ENCODE peak calls at places on chromosomes 13 and 19, in five cellular contexts. K is H1, J is prostate gland, M is breast epithelium, C is HCT116. L is an unnamed sample.

GRCh38 chr19:19110410-19111137 is 27.7 kb downstream of the TMEM161A start:
- DNase-seq in K (no peak), J (no peak), M (no peak), C (no peak), L (peak; percentile 72)

GRCh38 chr19:19053508-19054314 is 10.1 kb upstream of the SLC25A42 start:
- DNase-seq in K (peak; percentile 31), J (peak; percentile 37), M (no peak), C (peak; percentile 57), L (peak; percentile 79)

GRCh38 chr19:42121666-42122069 is 10.6 kb downstream of the POU2F2 start:
- DNase-seq in K (no peak), J (no peak), M (no peak), C (no peak), L (no peak)

GRCh38 chr13:32125746-32126145 is 94.2 kb downstream of the FRY start:
- DNase-seq in K (no peak), J (no peak), M (no peak), C (no peak), L (no peak)

GRCh38 chr19:3046621-3047306 is 15.5 kb downstream of the TLE5 start:
- DNase-seq in K (no peak), J (peak; percentile 65), M (no peak), C (no peak), L (no peak)

GRCh38 chr13:88800505-88800904 is 1129.3 kb downstream of the SLITRK5 start:
- DNase-seq in K (no peak), J (no peak), M (no peak), C (no peak), L (no peak)

GRCh38 chr19:44284968-44285367 is 19.9 kb downstream of the ZNF235 start:
- DNase-seq in K (no peak), J (no peak), M (no peak), C (no peak), L (no peak)

GRCh38 chr13:99307648-99308339 is 595 bp upstream of the GPR183 start:
- DNase-seq in K (no peak), J (no peak), M (no peak), C (no peak), L (no peak)

GRCh38 chr13:24267283-24267682 is 42.1 kb upstream of the C1QTNF9 start:
- DNase-seq in K (no peak), J (no peak), M (no peak), C (no peak), L (no peak)

GRCh38 chr13:48838193-48839000 is 137.3 kb upstream of the FNDC3A start:
- DNase-seq in K (no peak), J (no peak), M (no peak), C (no peak), L (no peak)

GRCh38 chr19:1770866-1771576 is 17.7 kb downstream of the ONECUT3 start:
- DNase-seq in K (no peak), J (no peak), M (no peak), C (no peak), L (no peak)

GRCh38 chr13:28753946-28754345 is 35.2 kb upstream of the SLC46A3 start:
- DNase-seq in K (no peak), J (no peak), M (no peak), C (no peak), L (no peak)

GRCh38 chr19:49518033-49518432 is 5.6 kb downstream of the FCGRT start:
- DNase-seq in K (no peak), J (no peak), M (no peak), C (no peak), L (no peak)

GRCh38 chr13:110294624-110295023 is 12.3 kb downstream of the COL4A1 start:
- DNase-seq in K (no peak), J (no peak), M (no peak), C (no peak), L (no peak)

GRCh38 chr13:110298566-110299321 is 8.2 kb downstream of the COL4A1 start:
- DNase-seq in K (no peak), J (no peak), M (no peak), C (no peak), L (no peak)

GRCh38 chr13:110298221-110298565 is 8.8 kb downstream of the COL4A1 start:
- DNase-seq in K (no peak), J (no peak), M (no peak), C (no peak), L (no peak)

GRCh38 chr13:110297771-110298170 is 9.2 kb downstream of the COL4A1 start:
- DNase-seq in K (no peak), J (no peak), M (no peak), C (no peak), L (no peak)

DNA sequence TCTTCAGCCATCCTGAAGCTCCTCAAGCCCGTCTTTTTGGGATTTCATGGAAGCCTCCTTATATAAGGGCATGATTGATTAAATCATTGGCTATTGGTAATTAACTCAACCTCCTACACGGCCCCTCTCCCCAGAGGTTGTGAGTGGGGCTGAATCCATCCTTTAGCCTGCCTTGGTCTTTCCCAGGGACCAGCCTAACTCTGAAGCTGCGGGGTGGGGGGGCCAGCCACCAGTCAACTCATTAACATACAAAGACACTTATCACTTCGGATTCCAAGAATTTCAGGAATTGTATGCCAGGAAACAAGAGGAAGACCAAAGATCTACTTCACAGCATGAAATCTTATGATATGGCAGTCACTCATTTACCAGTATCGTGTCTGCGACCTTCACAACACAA is 9.9 kb downstream of the COL4A1 start:
- DNase-seq in K (no peak), J (no peak), M (no peak), C (no peak), L (no peak)
- H3K36me3 ChIP-seq in K (no peaks in the 10 kb centered on the region), J (no peaks in the 10 kb centered on the region), M (no peaks in the 10 kb centered on the region), C (no peaks in the 10 kb centered on the region), L (no peaks in the 10 kb centered on the region)

GRCh38 chr13:45340422-45341033 is 455 bp downstream of the TPT1 start:
- DNase-seq in K (no peak), J (peak; percentile 91), M (peak; percentile 89), C (peak; percentile 58), L (peak; percentile 89)
- H3K36me3 ChIP-seq in K (peaks cover 41% of the 10 kb centered on the region), J (peaks cover 5% of the 10 kb centered on the region), M (no peaks in the 10 kb centered on the region), C (peaks cover 40% of the 10 kb centered on the region), L (peaks cover 52% of the 10 kb centered on the region)

DNA sequence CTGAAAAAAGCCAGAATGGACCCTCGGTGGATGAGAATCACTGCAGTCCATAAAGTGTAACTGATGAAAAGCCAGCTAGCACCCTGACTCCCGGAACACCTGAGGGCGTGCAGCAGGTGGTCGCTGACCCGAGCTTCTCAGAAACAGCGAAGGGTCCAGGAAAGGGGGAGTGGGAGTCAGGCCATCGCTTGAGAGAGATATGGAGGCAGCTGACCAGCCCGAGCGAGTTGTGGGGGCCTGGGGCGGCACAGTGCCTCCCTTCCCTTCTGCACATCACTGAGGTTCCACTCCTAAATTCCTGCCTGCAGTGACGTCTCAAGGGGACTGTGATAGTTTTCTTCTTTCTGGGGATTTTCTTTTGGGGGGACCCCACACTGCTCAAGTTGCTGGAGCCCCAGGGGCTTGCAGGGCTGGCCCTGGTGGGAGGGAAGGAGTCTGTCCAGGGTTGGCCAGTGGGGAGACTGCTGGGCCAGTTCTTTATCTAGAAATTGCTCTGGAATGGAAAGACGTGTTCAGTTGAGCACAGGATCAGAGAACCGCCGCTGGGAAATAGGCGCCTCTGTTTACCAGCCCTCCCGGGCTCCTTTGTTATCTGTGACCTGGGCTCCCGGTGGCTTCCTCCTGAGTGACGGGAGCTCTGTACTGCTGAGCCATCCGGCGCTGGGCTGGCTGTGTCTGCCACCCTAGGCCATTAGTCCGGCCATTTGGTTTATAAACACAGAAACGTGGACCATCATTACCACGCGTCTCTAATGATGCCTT is 71.3 kb downstream of the RAB20 start:
- DNase-seq in K (no peak), J (no peak), M (no peak), C (no peak), L (no peak)
- H3K36me3 ChIP-seq in K (peaks cover 4% of the 10 kb centered on the region), J (peaks cover 2% of the 10 kb centered on the region), M (no peaks in the 10 kb centered on the region), C (no peaks in the 10 kb centered on the region), L (no peaks in the 10 kb centered on the region)

GRCh38 chr13:113509989-113510388 is 19.5 kb upstream of the DCUN1D2 start:
- DNase-seq in K (no peak), J (no peak), M (no peak), C (no peak), L (no peak)
- H3K36me3 ChIP-seq in K (peaks cover 2% of the 10 kb centered on the region), J (peaks cover 12% of the 10 kb centered on the region), M (peaks cover 7% of the 10 kb centered on the region), C (peaks cover 27% of the 10 kb centered on the region), L (peaks cover 12% of the 10 kb centered on the region)

GRCh38 chr19:9431475-9431874 is 3.9 kb downstream of the ZNF266 start:
- DNase-seq in K (peak; percentile 80), J (no peak), M (no peak), C (no peak), L (peak; percentile 55)
- H3K36me3 ChIP-seq in K (no peaks in the 10 kb centered on the region), J (no peaks in the 10 kb centered on the region), M (peaks cover 4% of the 10 kb centered on the region), C (no peaks in the 10 kb centered on the region), L (peaks cover 22% of the 10 kb centered on the region)

GRCh38 chr13:110465696-110466095 is 95.8 kb downstream of the RAB20 start:
- DNase-seq in K (no peak), J (no peak), M (no peak), C (no peak), L (no peak)

GRCh38 chr13:110467516-110467915 is 94.0 kb downstream of the RAB20 start:
- DNase-seq in K (no peak), J (no peak), M (no peak), C (no peak), L (no peak)

GRCh38 chr13:110464547-110465343 is 96.8 kb downstream of the RAB20 start:
- DNase-seq in K (no peak), J (no peak), M (no peak), C (no peak), L (no peak)

GRCh38 chr13:110463876-110464510 is 97.5 kb downstream of the RAB20 start:
- DNase-seq in K (no peak), J (no peak), M (no peak), C (no peak), L (no peak)

GRCh38 chr13:110466261-110466660 is 95.3 kb downstream of the RAB20 start:
- DNase-seq in K (no peak), J (no peak), M (no peak), C (no peak), L (no peak)
- H3K36me3 ChIP-seq in K (peaks cover 4% of the 10 kb centered on the region), J (no peaks in the 10 kb centered on the region), M (no peaks in the 10 kb centered on the region), C (no peaks in the 10 kb centered on the region), L (no peaks in the 10 kb centered on the region)

GRCh38 chr13:21164631-21165030 is 11.7 kb downstream of the SKA3 start:
- DNase-seq in K (no peak), J (peak; percentile 18), M (no peak), C (no peak), L (no peak)
- H3K36me3 ChIP-seq in K (no peaks in the 10 kb centered on the region), J (no peaks in the 10 kb centered on the region), M (no peaks in the 10 kb centered on the region), C (peaks cover 12% of the 10 kb centered on the region), L (peaks cover 28% of the 10 kb centered on the region)

GRCh38 chr19:12930002-12930645 is 3.4 kb downstream of the FARSA start:
- DNase-seq in K (no peak), J (no peak), M (no peak), C (no peak), L (no peak)

GRCh38 chr19:12922959-12923358 is 3.9 kb upstream of the SYCE2 start:
- DNase-seq in K (no peak), J (no peak), M (no peak), C (no peak), L (no peak)

GRCh38 chr19:12924621-12925310 is 5.7 kb upstream of the SYCE2 start:
- DNase-seq in K (no peak), J (no peak), M (no peak), C (no peak), L (no peak)
- H3K36me3 ChIP-seq in K (peaks cover 37% of the 10 kb centered on the region), J (peaks cover 42% of the 10 kb centered on the region), M (peaks cover 23% of the 10 kb centered on the region), C (peaks cover 51% of the 10 kb centered on the region), L (peaks cover 72% of the 10 kb centered on the region)